ENCODE peak calls at places on chromosomes 11 and 22, in eight cellular contexts. F is GDM1, S is Right ventricle myocardium superior, C is heart right ventricle, J is osteocyte, M is AG10803, G is omental fat pad, N is AG09309. X is an unnamed sample.

GRCh38 chr11:84648413-84648812 is 978.7 kb downstream of the DLG2 start:
- DNase-seq in C (no peak), G (no peak), F (no peak), N (no peak), J (no peak), S (no peak), M (no peak), X (no peak)

GRCh38 chr11:12963051-12963450 is 46.1 kb upstream of the RASSF10 start:
- DNase-seq in S (no peak), C (no peak), J (no peak), F (no peak), M (no peak), N (no peak), G (no peak), X (no peak)

GRCh38 chr11:17750013-17750816 is 15.6 kb downstream of the KCNC1 start:
- DNase-seq in M (no peak), G (no peak), J (no peak), F (no peak), N (no peak), C (no peak), S (peak; percentile 34), X (no peak)

GRCh38 chr11:46381836-46382643 is 571 bp downstream of the MDK start:
- DNase-seq in F (no peak), G (no peak), N (no peak), J (no peak), M (no peak), C (no peak), S (no peak), X (no peak)

GRCh38 chr11:75356613-75357012 is 5.2 kb upstream of the ARRB1 start:
- DNase-seq in C (no peak), M (peak; percentile 51), F (no peak), S (no peak), N (no peak), J (no peak), G (no peak), X (no peak)

GRCh38 chr11:84089072-84090057 is 803.2 kb upstream of the CCDC90B start:
- DNase-seq in G (no peak), N (no peak), C (peak; percentile 10), S (no peak), J (no peak), F (no peak), M (no peak), X (no peak)

GRCh38 chr22:21047730-21048129 is 2.0 kb downstream of the LRRC74B start:
- DNase-seq in G (no peak), N (no peak), F (no peak), S (no peak), C (no peak), M (no peak), J (no peak), X (no peak)

GRCh38 chr11:134402910-134403309 is 9.1 kb downstream of the B3GAT1 start:
- DNase-seq in C (no peak), S (no peak), M (no peak), G (no peak), N (no peak), J (no peak), F (no peak), X (no peak)

GRCh38 chr11:37689951-37690350 is 1091.9 kb upstream of the RAG2 start:
- DNase-seq in S (no peak), N (peak; percentile 4), J (no peak), G (no peak), C (no peak), M (no peak), F (no peak), X (no peak)

GRCh38 chr11:134584706-134585445 is 172.8 kb upstream of the B3GAT1 start:
- DNase-seq in F (no peak), G (no peak), N (no peak), S (no peak), M (no peak), C (peak; percentile 34), J (peak; percentile 65), X (peak; percentile 72)

GRCh38 chr22:41775338-41775737 is 25.1 kb upstream of the CCDC134 start:
- DNase-seq in N (no peak), J (no peak), S (no peak), F (no peak), G (no peak), M (no peak), C (no peak), X (no peak)

GRCh38 chr11:10314199-10315072 is 9.6 kb downstream of the ADM start:
- DNase-seq in C (peak; percentile 26), J (no peak), S (no peak), N (no peak), F (peak; percentile 60), G (no peak), M (peak; percentile 65), X (no peak)

GRCh38 chr22:36546932-36547331 is 18.0 kb upstream of the EIF3D start:
- DNase-seq in N (peak; percentile 14), G (no peak), J (no peak), S (no peak), F (no peak), M (peak; percentile 67), C (no peak), X (no peak)

GRCh38 chr11:35541621-35542375 is 16.4 kb upstream of the PAMR1 start:
- DNase-seq in N (no peak), G (no peak), M (peak; percentile 98), C (peak; percentile 52), J (no peak), F (no peak), S (peak; percentile 43), X (no peak)

GRCh38 chr22:35622132-35622913 is 5.2 kb upstream of the MB start:
- DNase-seq in C (peak; percentile 63), J (no peak), F (no peak), N (no peak), M (no peak), G (no peak), S (peak; percentile 79), X (no peak)

GRCh38 chr22:39662677-39663034 is 92.1 kb downstream of the CACNA1I start:
- DNase-seq in G (no peak), J (no peak), C (no peak), M (no peak), N (no peak), F (no peak), S (no peak), X (no peak)

GRCh38 chr11:624705-625635 is at the start of gene CDHR5:
- DNase-seq in S (no peak), N (no peak), J (no peak), C (no peak), G (no peak), M (no peak), F (no peak), X (no peak)

GRCh38 chr22:45008853-45009751 is 703 bp downstream of the PHF21B start:
- DNase-seq in F (no peak), N (no peak), J (no peak), S (no peak), M (no peak), G (no peak), C (no peak), X (no peak)

GRCh38 chr11:74710291-74710938 is 20.8 kb downstream of the CHRDL2 start:
- DNase-seq in S (peak; percentile 56), C (no peak), N (no peak), J (no peak), M (peak; percentile 44), F (no peak), G (no peak), X (no peak)

GRCh38 chr11:40292636-40293585 is 1166.5 kb downstream of the LRRC4C start:
- DNase-seq in N (no peak), C (no peak), F (no peak), J (no peak), M (no peak), G (no peak), S (no peak), X (no peak)

GRCh38 chr11:73394416-73395296 is 18.5 kb downstream of the RELT start:
- DNase-seq in C (no peak), G (no peak), J (no peak), N (no peak), S (no peak), M (no peak), F (no peak), X (peak; percentile 71)

GRCh38 chr11:62770778-62771143 is 435 bp upstream of the TAF6L start:
- DNase-seq in J (no peak), G (no peak), N (no peak), S (no peak), C (no peak), M (peak; percentile 16), F (peak; percentile 61), X (no peak)

GRCh38 chr11:2590131-2590950 is 109.5 kb downstream of the KCNQ1OT1 start:
- DNase-seq in M (no peak), C (no peak), S (peak; percentile 33), J (no peak), G (peak; percentile 12), F (no peak), N (no peak), X (peak; percentile 56)

GRCh38 chr11:68798221-68798813 is 43.4 kb downstream of the CPT1A start:
- DNase-seq in N (no peak), S (no peak), M (peak; percentile 6), F (no peak), J (no peak), C (no peak), G (peak; percentile 44), X (no peak)

X was measured in coronary artery.